ENCODE peak calls at places on chromosomes 6 and 20, in five cellular contexts. Y is mesendoderm, F is neuronal stem cell, G is H9, M is IMR-90. S is an unnamed sample.

GRCh38 chr20:17594443-17594842 is 24.6 kb downstream of the DSTN start:
- DNase-seq in Y (peak; percentile 75), F (no peak), G (no peak), M (peak; percentile 87), S (peak; percentile 96)

GRCh38 chr20:62929051-62929538 is 2.8 kb upstream of the DIDO1 start:
- DNase-seq in Y (peak; percentile 90), F (no peak), G (peak; percentile 96), M (peak; percentile 58), S (peak; percentile 84)

GRCh38 chr6:158835616-158836221 is 16.6 kb upstream of the EZR start:
- DNase-seq in Y (peak; percentile 57), F (no peak), G (peak; percentile 79), M (peak; percentile 30), S (peak; percentile 95)

GRCh38 chr6:29769336-29769735 is 46.1 kb downstream of the HLA-F start:
- DNase-seq in Y (no peak), F (no peak), G (peak; percentile 29), M (no peak), S (no peak)

GRCh38 chr6:85005494-85005893 is 241.1 kb upstream of the TBX18 start:
- DNase-seq in Y (no peak), F (no peak), G (no peak), M (no peak), S (no peak)

GRCh38 chr6:112204350-112204706 is 50.0 kb downstream of the LAMA4 start:
- DNase-seq in Y (no peak), F (no peak), G (no peak), M (no peak), S (no peak)

GRCh38 chr6:20661721-20662120 is 127.5 kb downstream of the CDKAL1 start:
- DNase-seq in Y (no peak), F (no peak), G (no peak), M (peak; percentile 50), S (no peak)

GRCh38 chr20:33787253-33787891 is 23.8 kb upstream of the CHMP4B start:
- DNase-seq in Y (no peak), F (no peak), G (no peak), M (no peak), S (no peak)

GRCh38 chr6:102488729-102489128 is 1095.2 kb downstream of the GRIK2 start:
- DNase-seq in Y (no peak), F (no peak), G (no peak), M (no peak), S (no peak)

GRCh38 chr20:62367136-62367482 is at the start of gene LAMA5:
- DNase-seq in Y (peak; percentile 70), F (peak; percentile 77), G (peak; percentile 76), M (no peak), S (no peak)

DNA sequence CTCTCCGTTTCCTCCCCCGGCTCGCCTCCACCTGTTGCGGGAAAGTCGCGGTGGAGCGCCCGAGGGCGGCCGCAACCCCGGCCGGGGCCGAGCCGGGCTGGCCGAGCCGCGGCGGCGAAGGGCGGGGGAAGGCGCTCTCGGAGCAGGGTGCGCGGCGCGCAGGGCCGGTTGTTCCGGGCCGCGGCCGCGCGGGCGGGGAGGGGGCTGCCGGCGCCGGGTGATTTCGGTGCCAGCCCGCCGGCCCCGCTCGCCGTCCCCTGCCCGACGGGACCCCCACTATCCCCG is 235 bp downstream of the MAP7 start:
- DNase-seq in Y (no peak), F (no peak), G (no peak), M (no peak), S (no peak)
- H3K4ac ChIP-seq in Y (no peak overlapping the region), F (no peak overlapping the region), G (no peak overlapping the region), M (no peak overlapping the region), S (peak overlapping the region; percentile 97)

DNA sequence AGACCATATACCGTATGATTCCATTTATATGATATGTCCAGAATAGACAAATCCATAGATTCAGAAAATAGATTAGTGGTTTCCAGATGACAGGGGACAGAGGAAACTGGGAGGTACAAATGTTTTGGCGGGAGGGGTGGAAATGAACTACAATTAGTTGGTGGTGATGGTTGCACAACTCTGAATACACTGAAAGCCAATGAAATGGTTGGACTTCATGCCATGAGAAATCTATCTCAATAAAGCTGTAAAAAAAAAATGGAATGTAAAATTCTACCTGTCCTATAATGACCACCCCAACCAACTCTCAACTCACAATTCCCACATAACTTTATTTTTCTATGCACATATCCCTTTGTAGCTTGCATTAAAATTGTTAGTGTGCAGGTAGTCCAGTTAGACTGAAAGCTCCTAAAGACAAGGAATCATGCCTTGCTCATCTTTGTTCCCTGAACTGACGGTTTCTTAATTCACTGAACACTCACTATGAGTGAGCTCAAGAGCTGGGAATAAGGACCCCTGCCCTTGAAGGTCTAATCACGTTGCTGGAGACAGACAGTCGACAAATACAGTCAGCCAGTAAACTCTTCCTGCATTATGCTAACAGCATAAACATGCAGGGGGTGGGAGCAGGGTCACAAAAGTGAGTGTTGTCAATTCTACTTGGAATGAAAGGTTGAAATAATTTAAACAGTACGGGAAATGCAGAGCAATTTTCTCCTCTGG is 1.4 kb downstream of the DCDC2 start:
- DNase-seq in Y (no peak), F (no peak), G (no peak), M (no peak), S (no peak)
- H3K4ac ChIP-seq in Y (no peak overlapping the region), F (no peak overlapping the region), G (no peak overlapping the region), M (no peak overlapping the region), S (no peak overlapping the region)

DNA sequence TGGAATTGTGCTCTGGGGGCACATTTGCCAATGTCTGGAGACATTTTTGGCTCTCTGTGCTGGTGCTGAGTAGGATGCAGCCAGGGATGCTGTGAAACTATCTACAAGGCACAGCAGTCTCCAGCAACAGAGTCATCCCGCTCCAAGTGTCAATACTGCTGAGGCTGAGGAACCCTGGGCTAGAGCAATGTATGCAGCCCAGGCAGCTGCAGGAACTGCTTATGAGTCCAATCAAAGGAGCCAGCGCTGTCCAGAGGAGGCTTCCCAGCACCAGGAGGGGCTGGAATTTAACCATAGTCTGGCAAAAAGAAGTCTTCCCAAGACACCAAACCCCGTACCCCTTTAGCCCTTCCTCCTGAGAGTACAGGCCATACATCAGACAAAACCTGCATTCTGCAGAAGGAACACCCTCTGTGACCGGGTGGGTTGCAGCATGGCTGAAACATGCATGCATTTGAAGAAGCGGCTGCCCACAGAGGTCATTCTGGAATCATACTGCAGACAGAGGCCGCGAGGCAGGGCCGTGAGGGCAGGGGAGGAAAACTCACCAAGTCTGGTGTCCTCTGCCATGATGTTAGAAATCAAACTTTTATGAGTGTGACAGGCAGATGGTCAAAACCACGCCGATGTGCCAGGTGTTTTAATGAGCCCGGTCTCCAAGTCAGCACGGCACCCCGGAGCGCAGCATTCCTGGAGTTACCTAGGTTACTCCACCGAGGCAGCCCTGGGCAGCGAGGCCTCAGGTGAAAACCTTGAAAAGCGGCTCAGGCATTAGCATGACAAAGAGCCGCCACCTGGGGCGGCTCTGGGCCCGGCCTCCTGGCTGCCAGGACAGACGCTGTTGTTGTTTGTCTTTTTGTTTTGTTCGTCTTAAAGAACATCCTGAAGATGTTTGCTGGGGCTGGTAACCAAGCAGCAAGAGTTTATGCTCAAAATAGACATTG is 255.4 kb downstream of the ERMARD start:
- DNase-seq in Y (peak; percentile 95), F (peak; percentile 64), G (peak; percentile 96), M (no peak), S (peak; percentile 88)
- H3K4ac ChIP-seq in Y (no peak overlapping the region), F (no peak overlapping the region), G (no peak overlapping the region), M (no peak overlapping the region), S (no peak overlapping the region)

GRCh38 chr6:28134716-28135115 is 7.0 kb upstream of the ZKSCAN8 start:
- DNase-seq in Y (no peak), F (no peak), G (no peak), M (no peak), S (no peak)

GRCh38 chr6:28137458-28138020 is 4.1 kb upstream of the ZKSCAN8 start:
- DNase-seq in Y (peak; percentile 25), F (no peak), G (no peak), M (peak; percentile 14), S (no peak)

GRCh38 chr6:28135393-28135792 is 6.3 kb upstream of the ZKSCAN8 start:
- DNase-seq in Y (peak; percentile 37), F (no peak), G (no peak), M (no peak), S (no peak)

GRCh38 chr6:28134015-28134414 is 7.7 kb upstream of the ZKSCAN8 start:
- DNase-seq in Y (peak; percentile 68), F (no peak), G (peak; percentile 28), M (peak; percentile 52), S (peak; percentile 67)

GRCh38 chr6:28136585-28137457 is 4.9 kb upstream of the ZKSCAN8 start:
- DNase-seq in Y (peak; percentile 94), F (peak; percentile 89), G (peak; percentile 88), M (peak; percentile 96), S (peak; percentile 48)
- H3K4ac ChIP-seq in Y (peak overlapping the region; percentile 99), F (no peak overlapping the region), G (no peak overlapping the region), M (peak overlapping the region; percentile 85), S (peak overlapping the region; percentile 25)

GRCh38 chr6:136524936-136525413 is 25.2 kb downstream of the MAP7 start:
- DNase-seq in Y (no peak), F (no peak), G (no peak), M (no peak), S (no peak)

GRCh38 chr6:136527831-136528230 is 22.4 kb downstream of the MAP7 start:
- DNase-seq in Y (no peak), F (no peak), G (no peak), M (no peak), S (no peak)

GRCh38 chr6:136526937-136527336 is 23.3 kb downstream of the MAP7 start:
- DNase-seq in Y (no peak), F (no peak), G (no peak), M (no peak), S (no peak)

GRCh38 chr6:136525586-136526195 is 24.5 kb downstream of the MAP7 start:
- DNase-seq in Y (no peak), F (no peak), G (no peak), M (no peak), S (peak; percentile 16)

DNA sequence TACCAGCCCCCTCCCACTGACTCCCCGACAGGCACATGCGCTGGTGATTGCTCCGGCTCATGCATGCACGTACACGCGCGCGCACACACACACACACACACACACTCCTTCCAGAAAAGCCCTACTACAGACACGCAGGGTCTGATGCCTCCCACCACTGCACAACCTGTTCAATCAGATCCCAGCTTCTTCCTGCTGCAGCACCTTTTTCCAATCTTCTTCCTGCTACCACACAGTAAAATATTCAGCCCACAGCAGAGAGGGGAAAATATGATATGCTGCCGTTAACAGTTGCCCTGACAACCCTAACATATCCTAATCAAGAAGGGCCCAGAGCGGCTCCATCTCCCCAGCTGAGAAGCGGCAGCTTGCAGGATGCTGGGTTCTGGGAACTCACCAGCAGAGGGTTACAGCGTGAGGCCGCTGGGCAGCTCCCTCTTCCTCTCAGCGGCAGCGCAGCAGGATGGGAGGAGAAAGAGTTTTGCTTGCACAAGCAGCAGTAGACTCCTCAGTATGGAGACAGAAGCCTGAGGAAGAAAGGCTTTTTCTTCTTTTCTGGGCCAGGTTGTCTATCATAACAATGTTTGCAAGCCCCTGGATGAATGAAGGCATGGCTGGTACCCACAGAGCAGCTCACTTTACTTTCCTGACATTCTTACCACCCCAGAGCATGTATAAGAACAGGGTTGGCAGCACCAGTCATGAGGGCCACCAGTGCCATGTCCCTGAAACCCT is 23.9 kb downstream of the MAP7 start:
- DNase-seq in Y (peak; percentile 92), F (peak; percentile 46), G (peak; percentile 84), M (peak; percentile 63), S (no peak)
- H3K4ac ChIP-seq in Y (no peak overlapping the region), F (no peak overlapping the region), G (no peak overlapping the region), M (no peak overlapping the region), S (no peak overlapping the region)

DNA sequence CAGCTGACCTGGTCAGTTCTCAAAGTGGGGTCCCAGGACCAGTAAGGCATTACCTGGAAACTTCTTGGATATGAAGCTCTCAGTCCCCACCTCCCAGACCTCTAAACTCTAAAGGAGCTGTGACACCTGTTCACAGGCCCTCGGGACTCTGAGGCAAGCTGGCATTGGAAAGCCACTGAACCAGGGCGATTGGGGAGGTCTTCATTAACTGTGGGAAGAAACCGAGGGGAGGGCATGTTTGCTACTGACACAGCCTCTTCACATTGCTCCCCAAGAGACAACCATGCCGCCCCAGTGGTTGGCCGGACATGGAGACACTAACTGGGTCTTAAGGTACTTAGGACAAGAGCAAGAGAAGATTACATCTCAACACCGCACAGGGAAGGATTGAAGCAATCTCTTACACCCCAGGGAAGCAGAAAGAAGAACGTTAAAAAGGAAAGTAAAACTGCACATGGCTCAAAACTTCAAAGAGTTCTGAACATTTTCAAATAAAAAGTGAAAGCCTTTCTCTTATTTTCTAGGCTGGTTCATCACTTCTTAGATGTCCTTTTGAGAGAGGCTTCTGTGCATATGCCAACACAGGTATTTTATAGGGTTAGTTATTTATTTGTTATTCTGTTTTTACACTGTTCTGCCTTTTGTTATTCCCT is 210.0 kb upstream of the CST7 start:
- DNase-seq in Y (no peak), F (no peak), G (no peak), M (no peak), S (no peak)
- H3K4ac ChIP-seq in Y (no peak overlapping the region), F (no peak overlapping the region), G (no peak overlapping the region), M (no peak overlapping the region), S (no peak overlapping the region)

S was measured in trophoblast cell.